ENCODE peak calls at places on chromosomes 4 and X, in five cellular contexts. I is astrocyte of the cerebellum, U is colonic mucosa, R is lower leg skin, Z is coronary artery. B is an unnamed sample.

GRCh38 chr4:39616651-39617050 is 22.0 kb downstream of the SMIM14 start:
- DNase-seq in I (peak; percentile 51), U (no peak), R (no peak), Z (no peak), B (no peak)

GRCh38 chr4:145266881-145267280 is 86.5 kb upstream of the OTUD4 start:
- DNase-seq in I (no peak), U (no peak), R (no peak), Z (no peak), B (no peak)

GRCh38 chr4:26713563-26714145 is 129.8 kb downstream of the TBC1D19 start:
- DNase-seq in I (no peak), U (no peak), R (no peak), Z (no peak), B (no peak)

GRCh38 chr4:109947918-109948317 is 35.2 kb downstream of the EGF start:
- DNase-seq in I (no peak), U (no peak), R (no peak), Z (no peak), B (no peak)

GRCh38 chrX:12693754-12694153 is 97.5 kb upstream of the PRPS2 start:
- DNase-seq in I (no peak), U (no peak), R (no peak), Z (no peak), B (no peak)

GRCh38 chrX:40176256-40176978 is 78.7 kb upstream of the BCOR start:
- DNase-seq in I (no peak), U (peak; percentile 71), R (no peak), Z (no peak), B (no peak)

GRCh38 chr4:162475221-162475620 is 311.4 kb upstream of the FSTL5 start:
- DNase-seq in I (peak; percentile 52), U (no peak), R (no peak), Z (no peak), B (no peak)

GRCh38 chr4:101356928-101357327 is 9.6 kb upstream of the PPP3CA start:
- DNase-seq in I (peak; percentile 86), U (no peak), R (no peak), Z (no peak), B (peak; percentile 84)

GRCh38 chr4:39029752-39030694 is 2.2 kb downstream of the TMEM156 start:
- DNase-seq in I (no peak), U (no peak), R (no peak), Z (no peak), B (no peak)

GRCh38 chr4:76738081-76738931 is 159.6 kb downstream of the SOWAHB start:
- DNase-seq in I (peak; percentile 68), U (no peak), R (no peak), Z (no peak), B (peak; percentile 91)

DNA sequence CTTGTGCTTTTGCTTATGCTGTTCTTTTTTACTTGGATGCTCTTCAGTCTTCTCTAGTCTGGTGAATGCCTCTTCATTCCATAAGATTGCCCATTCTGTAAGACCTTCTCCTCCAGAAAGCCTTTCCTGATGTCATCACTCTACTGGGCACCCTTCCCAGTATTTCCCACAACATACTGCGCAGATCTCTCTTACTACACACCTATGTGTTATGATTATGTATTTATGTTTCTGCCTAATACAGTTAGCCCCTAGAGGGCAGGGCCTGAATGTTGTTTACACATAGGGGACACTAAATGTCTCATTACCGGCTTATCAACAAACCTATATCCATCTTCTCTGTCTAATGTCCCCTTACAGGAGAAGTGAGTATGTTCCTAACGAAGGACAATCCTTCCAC is 21.1 kb downstream of the AIFM1 start:
- DNase-seq in I (no peak), U (no peak), R (no peak), Z (no peak), B (no peak)
- TF ChIP-seq CTCF in I (no peak), U (no peak), R (no peak), Z (no peak), B (no peak)

DNA sequence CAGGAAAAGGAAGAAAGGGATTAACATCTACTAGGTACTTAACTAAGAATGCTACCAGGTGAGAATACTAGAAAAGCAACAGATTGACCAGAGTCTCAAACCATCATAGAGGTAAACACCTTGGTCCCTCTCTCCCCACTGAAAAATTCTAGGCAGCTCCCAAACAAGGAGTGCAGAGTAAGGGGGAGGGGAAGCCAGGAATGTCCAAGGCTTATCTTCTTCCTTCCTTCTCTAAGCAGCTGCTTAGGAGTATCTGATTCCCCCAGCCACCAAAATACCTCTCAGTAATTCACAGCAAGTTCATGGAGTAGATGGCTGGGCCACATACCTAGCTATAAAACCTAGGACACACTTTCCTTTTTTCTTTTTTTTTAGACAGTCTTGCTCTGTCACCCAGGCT is 80.7 kb downstream of the APBB2 start:
- DNase-seq in I (no peak), U (no peak), R (no peak), Z (no peak), B (no peak)
- TF ChIP-seq CTCF in I (no peak), U (no peak), R (no peak), Z (no peak), B (no peak)

DNA sequence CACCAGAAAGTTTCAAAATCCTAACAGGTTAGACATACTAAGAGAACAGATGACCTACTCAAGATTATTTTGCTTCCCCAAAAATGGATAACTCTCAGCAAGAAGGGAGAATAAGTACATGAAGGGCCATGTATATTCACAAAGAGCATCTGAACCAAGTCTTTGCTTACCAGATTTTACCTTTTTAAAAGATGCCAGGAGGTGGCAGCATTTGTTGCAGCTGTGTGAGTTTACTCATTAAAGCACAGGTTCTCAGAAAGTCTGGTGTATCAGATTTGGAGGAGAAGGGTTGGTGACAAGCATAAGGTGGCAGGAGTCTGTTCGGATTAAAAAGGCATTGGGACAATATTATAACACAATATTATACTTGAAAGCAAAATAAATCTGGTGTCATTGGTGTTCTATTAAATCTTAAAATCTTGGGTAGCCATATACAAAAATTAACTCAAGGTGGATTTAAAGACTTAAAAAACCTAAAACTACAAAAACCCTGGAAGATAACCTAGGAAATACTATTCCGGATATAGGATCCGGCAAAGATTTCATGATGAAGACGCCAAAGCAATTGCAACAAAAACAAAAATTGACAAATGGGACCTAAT is 51.3 kb upstream of the NFKB1 start:
- DNase-seq in I (peak; percentile 66), U (peak; percentile 63), R (peak; percentile 54), Z (no peak), B (no peak)
- TF ChIP-seq CTCF in I (peak; percentile 70), U (peak; percentile 63), R (peak; percentile 41), Z (peak; percentile 25), B (peak; percentile 65)

DNA sequence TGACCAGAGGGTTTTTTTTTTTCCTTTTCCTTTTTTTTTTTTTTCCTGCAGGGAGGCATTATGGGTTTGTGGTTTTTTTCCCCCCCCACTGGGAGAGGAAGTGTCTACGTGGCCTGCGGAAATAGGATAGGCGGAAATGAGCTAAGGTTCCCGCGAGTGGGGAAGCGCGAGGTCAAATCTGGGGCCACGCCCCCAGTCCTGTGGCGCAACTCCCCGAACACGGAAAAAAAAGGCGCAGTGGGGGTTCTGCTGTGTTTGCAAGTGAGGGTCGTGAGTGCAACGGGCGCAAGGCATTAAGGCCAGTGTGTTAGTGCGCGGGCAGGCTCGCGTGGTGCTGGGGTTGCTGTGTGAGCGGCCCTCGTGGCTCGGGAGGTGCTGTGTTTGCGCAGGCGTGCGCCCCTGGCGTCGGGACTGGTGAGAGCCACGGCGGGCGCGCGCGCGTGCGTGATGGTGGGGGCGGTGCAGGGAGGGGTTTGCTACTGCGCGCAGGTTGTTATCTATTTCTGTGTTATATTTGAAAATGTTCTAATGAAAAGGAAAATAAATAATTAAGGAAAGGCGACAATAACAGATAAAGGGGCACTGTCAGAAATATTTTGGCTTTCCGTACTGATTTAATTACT is 685 bp upstream of the MORF4L2 start:
- DNase-seq in I (no peak), U (peak; percentile 88), R (peak; percentile 83), Z (peak; percentile 90), B (peak; percentile 58)
- TF ChIP-seq CTCF in I (peak; percentile 52), U (peak; percentile 32), R (no peak), Z (peak; percentile 12), B (peak; percentile 37)

GRCh38 chr4:17082186-17082585 is 183.7 kb upstream of the LDB2 start:
- DNase-seq in I (no peak), U (no peak), R (no peak), Z (no peak), B (no peak)
- TF ChIP-seq CTCF in I (no peak), U (no peak), R (no peak), Z (no peak), B (no peak)

GRCh38 chrX:138775501-138775900 is 64.0 kb upstream of the FGF13 start:
- DNase-seq in I (peak; percentile 12), U (no peak), R (no peak), Z (no peak), B (peak; percentile 5)
- TF ChIP-seq CTCF in I (peak; percentile 20), U (peak; percentile 23), R (no peak), Z (peak; percentile 14), B (peak; percentile 44)

B was measured in AG09319.